ENCODE peak calls at places on chromosomes 4 and X, in nine cellular contexts. One of them, this sample, is unnamed.

GRCh38 chr4:3252831-3253641 is 4.1 kb downstream of the MSANTD1 start:
- DNase-seq in hepatocyte: no peak
- DNase-seq in neural progenitor cell: no peak
- DNase-seq in pancreas: peak; percentile 68
- DNase-seq in CD4-positive, alpha-beta memory T cell: no peak
- DNase-seq in heart right ventricle: no peak
- DNase-seq in CD8-positive, alpha-beta T cell: no peak
- DNase-seq in IMR-90: no peak
- DNase-seq in SK-N-SH: no peak
- DNase-seq in this sample: no peak

GRCh38 chr4:184343400-184344177 is 125.9 kb upstream of the ENPP6 start:
- DNase-seq in pancreas: no peak
- DNase-seq in heart right ventricle: peak; percentile 84
- DNase-seq in neural progenitor cell: peak; percentile 87
- DNase-seq in SK-N-SH: peak; percentile 85
- DNase-seq in CD4-positive, alpha-beta memory T cell: peak; percentile 33
- DNase-seq in CD8-positive, alpha-beta T cell: peak; percentile 36
- DNase-seq in IMR-90: peak; percentile 75
- DNase-seq in hepatocyte: peak; percentile 84
- DNase-seq in this sample: peak; percentile 78

GRCh38 chrX:104195013-104195412 is 28.8 kb downstream of the FAM199X start:
- DNase-seq in CD8-positive, alpha-beta T cell: no peak
- DNase-seq in heart right ventricle: no peak
- DNase-seq in SK-N-SH: no peak
- DNase-seq in IMR-90: no peak
- DNase-seq in neural progenitor cell: no peak
- DNase-seq in CD4-positive, alpha-beta memory T cell: no peak
- DNase-seq in pancreas: no peak
- DNase-seq in hepatocyte: no peak
- DNase-seq in this sample: no peak

GRCh38 chr4:52051615-52052474 is 741 bp downstream of the SPATA18 start:
- DNase-seq in CD8-positive, alpha-beta T cell: no peak
- DNase-seq in IMR-90: peak; percentile 89
- DNase-seq in pancreas: peak; percentile 72
- DNase-seq in SK-N-SH: peak; percentile 75
- DNase-seq in hepatocyte: peak; percentile 90
- DNase-seq in heart right ventricle: peak; percentile 76
- DNase-seq in CD4-positive, alpha-beta memory T cell: no peak
- DNase-seq in neural progenitor cell: peak; percentile 94
- DNase-seq in this sample: peak; percentile 24

GRCh38 chrX:132490086-132490419 is 1.2 kb upstream of the MBNL3 start:
- DNase-seq in CD8-positive, alpha-beta T cell: no peak
- DNase-seq in SK-N-SH: no peak
- DNase-seq in CD4-positive, alpha-beta memory T cell: no peak
- DNase-seq in heart right ventricle: no peak
- DNase-seq in neural progenitor cell: peak; percentile 6
- DNase-seq in IMR-90: no peak
- DNase-seq in pancreas: peak; percentile 26
- DNase-seq in hepatocyte: no peak
- DNase-seq in this sample: peak; percentile 26

GRCh38 chrX:30156009-30156408 is 59.4 kb upstream of the MAGEB2 start:
- DNase-seq in CD4-positive, alpha-beta memory T cell: no peak
- DNase-seq in heart right ventricle: no peak
- DNase-seq in hepatocyte: no peak
- DNase-seq in IMR-90: no peak
- DNase-seq in SK-N-SH: no peak
- DNase-seq in CD8-positive, alpha-beta T cell: no peak
- DNase-seq in pancreas: no peak
- DNase-seq in neural progenitor cell: no peak
- DNase-seq in this sample: no peak

GRCh38 chrX:67784712-67785111 is 240.9 kb downstream of the AR start:
- DNase-seq in IMR-90: no peak
- DNase-seq in SK-N-SH: no peak
- DNase-seq in heart right ventricle: no peak
- DNase-seq in neural progenitor cell: no peak
- DNase-seq in pancreas: no peak
- DNase-seq in CD8-positive, alpha-beta T cell: no peak
- DNase-seq in hepatocyte: no peak
- DNase-seq in CD4-positive, alpha-beta memory T cell: no peak
- DNase-seq in this sample: no peak

GRCh38 chr4:106002979-106003378 is 107.7 kb downstream of the NPNT start:
- DNase-seq in neural progenitor cell: no peak
- DNase-seq in pancreas: no peak
- DNase-seq in CD4-positive, alpha-beta memory T cell: no peak
- DNase-seq in CD8-positive, alpha-beta T cell: no peak
- DNase-seq in SK-N-SH: no peak
- DNase-seq in hepatocyte: no peak
- DNase-seq in heart right ventricle: no peak
- DNase-seq in IMR-90: no peak
- DNase-seq in this sample: no peak

GRCh38 chrX:131621650-131622049 is 77.8 kb downstream of the OR13H1 start:
- DNase-seq in IMR-90: no peak
- DNase-seq in CD4-positive, alpha-beta memory T cell: no peak
- DNase-seq in CD8-positive, alpha-beta T cell: no peak
- DNase-seq in hepatocyte: no peak
- DNase-seq in heart right ventricle: no peak
- DNase-seq in neural progenitor cell: no peak
- DNase-seq in pancreas: no peak
- DNase-seq in SK-N-SH: no peak
- DNase-seq in this sample: no peak

GRCh38 chr4:14771091-14771490 is 231.2 kb upstream of the CPEB2 start:
- DNase-seq in IMR-90: no peak
- DNase-seq in pancreas: no peak
- DNase-seq in CD4-positive, alpha-beta memory T cell: no peak
- DNase-seq in neural progenitor cell: no peak
- DNase-seq in CD8-positive, alpha-beta T cell: no peak
- DNase-seq in SK-N-SH: no peak
- DNase-seq in hepatocyte: no peak
- DNase-seq in heart right ventricle: no peak
- DNase-seq in this sample: no peak

GRCh38 chrX:38142598-38142997 is 78.1 kb downstream of the SRPX start:
- DNase-seq in IMR-90: peak; percentile 43
- DNase-seq in pancreas: no peak
- DNase-seq in neural progenitor cell: no peak
- DNase-seq in CD4-positive, alpha-beta memory T cell: no peak
- DNase-seq in CD8-positive, alpha-beta T cell: no peak
- DNase-seq in heart right ventricle: no peak
- DNase-seq in SK-N-SH: no peak
- DNase-seq in hepatocyte: no peak
- DNase-seq in this sample: no peak

GRCh38 chr4:98222306-98222705 is 38.9 kb upstream of the RAP1GDS1 start:
- DNase-seq in IMR-90: no peak
- DNase-seq in pancreas: no peak
- DNase-seq in heart right ventricle: no peak
- DNase-seq in CD4-positive, alpha-beta memory T cell: no peak
- DNase-seq in hepatocyte: no peak
- DNase-seq in neural progenitor cell: no peak
- DNase-seq in SK-N-SH: no peak
- DNase-seq in CD8-positive, alpha-beta T cell: no peak
- DNase-seq in this sample: peak; percentile 11

GRCh38 chrX:135396566-135396965 is 25.2 kb upstream of the SMIM10L2A start:
- DNase-seq in hepatocyte: no peak
- DNase-seq in IMR-90: no peak
- DNase-seq in neural progenitor cell: no peak
- DNase-seq in heart right ventricle: no peak
- DNase-seq in pancreas: no peak
- DNase-seq in CD4-positive, alpha-beta memory T cell: no peak
- DNase-seq in SK-N-SH: no peak
- DNase-seq in CD8-positive, alpha-beta T cell: no peak
- DNase-seq in this sample: no peak

GRCh38 chrX:6813836-6814370 is 279.0 kb upstream of the VCX3A start:
- DNase-seq in pancreas: no peak
- DNase-seq in neural progenitor cell: peak; percentile 52
- DNase-seq in CD8-positive, alpha-beta T cell: no peak
- DNase-seq in heart right ventricle: no peak
- DNase-seq in IMR-90: no peak
- DNase-seq in CD4-positive, alpha-beta memory T cell: no peak
- DNase-seq in SK-N-SH: no peak
- DNase-seq in hepatocyte: no peak
- DNase-seq in this sample: no peak
- H3K4me3 ChIP-seq in pancreas: no peak overlapping the region
- H3K4me3 ChIP-seq in neural progenitor cell: no peak overlapping the region
- H3K4me3 ChIP-seq in CD8-positive, alpha-beta T cell: no peak overlapping the region
- H3K4me3 ChIP-seq in heart right ventricle: no peak overlapping the region
- H3K4me3 ChIP-seq in IMR-90: no peak overlapping the region
- H3K4me3 ChIP-seq in CD4-positive, alpha-beta memory T cell: no peak overlapping the region
- H3K4me3 ChIP-seq in SK-N-SH: no peak overlapping the region
- H3K4me3 ChIP-seq in hepatocyte: no peak overlapping the region
- H3K4me3 ChIP-seq in this sample: no peak overlapping the region

DNA sequence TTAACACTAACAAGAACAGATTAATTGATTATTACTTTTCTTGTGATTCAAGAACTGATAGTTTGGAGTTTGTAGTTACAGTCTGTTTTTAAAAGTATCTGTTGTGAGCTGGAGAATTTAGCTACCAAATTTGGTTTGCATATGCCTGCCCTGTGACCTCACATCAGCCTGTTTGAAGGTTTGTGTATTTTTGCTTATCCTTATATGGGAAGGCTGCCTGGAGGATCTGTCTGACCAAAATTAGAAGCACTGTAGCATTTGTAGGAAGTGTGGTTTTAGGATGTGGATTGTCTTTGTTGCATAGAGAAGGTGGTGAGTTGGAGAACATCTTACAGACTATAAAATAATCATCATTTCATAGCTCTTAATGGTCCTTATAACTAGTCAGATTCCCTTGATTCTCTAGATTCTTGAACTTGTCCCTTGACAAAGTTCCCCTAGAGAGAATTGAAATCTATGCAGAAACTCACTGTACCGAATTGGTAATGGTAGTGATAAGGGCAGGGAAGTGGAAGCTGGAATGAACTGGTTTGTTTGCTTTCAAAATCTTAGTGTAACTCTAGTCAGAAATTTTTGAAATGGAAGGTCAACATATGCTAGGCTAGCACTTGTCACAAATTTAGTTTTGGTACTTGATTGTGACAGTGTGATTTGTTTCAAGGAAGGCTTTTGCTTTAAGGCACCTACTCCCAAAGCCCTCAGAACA is 57.3 kb downstream of the SH3BGRL start:
- DNase-seq in pancreas: no peak
- DNase-seq in heart right ventricle: peak; percentile 4
- DNase-seq in SK-N-SH: no peak
- DNase-seq in neural progenitor cell: no peak
- DNase-seq in IMR-90: peak; percentile 67
- DNase-seq in hepatocyte: no peak
- DNase-seq in CD4-positive, alpha-beta memory T cell: no peak
- DNase-seq in CD8-positive, alpha-beta T cell: no peak
- DNase-seq in this sample: no peak
- H3K4me1 ChIP-seq in pancreas: no peaks in the 10 kb centered on the region
- H3K4me1 ChIP-seq in heart right ventricle: no peaks in the 10 kb centered on the region
- H3K4me1 ChIP-seq in SK-N-SH: no peaks in the 10 kb centered on the region
- H3K4me1 ChIP-seq in neural progenitor cell: no peaks in the 10 kb centered on the region
- H3K4me1 ChIP-seq in IMR-90: peaks cover 2% of the 10 kb centered on the region
- H3K4me1 ChIP-seq in hepatocyte: peaks cover 5% of the 10 kb centered on the region
- H3K4me1 ChIP-seq in CD4-positive, alpha-beta memory T cell: no peaks in the 10 kb centered on the region
- H3K4me1 ChIP-seq in CD8-positive, alpha-beta T cell: peaks cover 7% of the 10 kb centered on the region
- H3K4me1 ChIP-seq in this sample: peaks cover 68% of the 10 kb centered on the region

GRCh38 chr4:1784395-1784788 is 8.7 kb upstream of the FGFR3 start:
- DNase-seq in SK-N-SH: no peak
- DNase-seq in CD4-positive, alpha-beta memory T cell: no peak
- DNase-seq in hepatocyte: no peak
- DNase-seq in heart right ventricle: no peak
- DNase-seq in pancreas: no peak
- DNase-seq in CD8-positive, alpha-beta T cell: no peak
- DNase-seq in neural progenitor cell: no peak
- DNase-seq in IMR-90: no peak
- DNase-seq in this sample: no peak

GRCh38 chr4:1786544-1787362 is 6.3 kb upstream of the FGFR3 start:
- DNase-seq in SK-N-SH: no peak
- DNase-seq in heart right ventricle: no peak
- DNase-seq in neural progenitor cell: no peak
- DNase-seq in CD4-positive, alpha-beta memory T cell: no peak
- DNase-seq in IMR-90: no peak
- DNase-seq in pancreas: no peak
- DNase-seq in hepatocyte: no peak
- DNase-seq in CD8-positive, alpha-beta T cell: no peak
- DNase-seq in this sample: no peak

GRCh38 chr4:1783970-1784369 is 9.1 kb upstream of the FGFR3 start:
- DNase-seq in SK-N-SH: no peak
- DNase-seq in pancreas: no peak
- DNase-seq in hepatocyte: no peak
- DNase-seq in IMR-90: no peak
- DNase-seq in CD4-positive, alpha-beta memory T cell: no peak
- DNase-seq in CD8-positive, alpha-beta T cell: no peak
- DNase-seq in heart right ventricle: no peak
- DNase-seq in neural progenitor cell: no peak
- DNase-seq in this sample: no peak

GRCh38 chr4:1785592-1785991 is 7.5 kb upstream of the FGFR3 start:
- DNase-seq in hepatocyte: no peak
- DNase-seq in CD4-positive, alpha-beta memory T cell: no peak
- DNase-seq in SK-N-SH: no peak
- DNase-seq in CD8-positive, alpha-beta T cell: no peak
- DNase-seq in IMR-90: no peak
- DNase-seq in heart right ventricle: no peak
- DNase-seq in pancreas: no peak
- DNase-seq in neural progenitor cell: no peak
- DNase-seq in this sample: no peak

GRCh38 chr4:1784789-1785591 is 8.1 kb upstream of the FGFR3 start:
- DNase-seq in hepatocyte: peak; percentile 60
- DNase-seq in SK-N-SH: peak; percentile 90
- DNase-seq in CD4-positive, alpha-beta memory T cell: no peak
- DNase-seq in neural progenitor cell: no peak
- DNase-seq in IMR-90: no peak
- DNase-seq in CD8-positive, alpha-beta T cell: no peak
- DNase-seq in heart right ventricle: peak; percentile 51
- DNase-seq in pancreas: no peak
- DNase-seq in this sample: no peak
- H3K9me3 ChIP-seq in hepatocyte: no peaks in the 10 kb centered on the region
- H3K9me3 ChIP-seq in SK-N-SH: no peaks in the 10 kb centered on the region
- H3K9me3 ChIP-seq in CD4-positive, alpha-beta memory T cell: no peaks in the 10 kb centered on the region
- H3K9me3 ChIP-seq in neural progenitor cell: no peaks in the 10 kb centered on the region
- H3K9me3 ChIP-seq in IMR-90: no peaks in the 10 kb centered on the region
- H3K9me3 ChIP-seq in CD8-positive, alpha-beta T cell: no peaks in the 10 kb centered on the region
- H3K9me3 ChIP-seq in heart right ventricle: no peaks in the 10 kb centered on the region
- H3K9me3 ChIP-seq in pancreas: no peaks in the 10 kb centered on the region
- H3K9me3 ChIP-seq in this sample: no peaks in the 10 kb centered on the region

GRCh38 chrX:71302461-71303213 is 1.1 kb downstream of the ITGB1BP2 start:
- DNase-seq in neural progenitor cell: no peak
- DNase-seq in IMR-90: peak; percentile 24
- DNase-seq in pancreas: no peak
- DNase-seq in heart right ventricle: no peak
- DNase-seq in CD8-positive, alpha-beta T cell: no peak
- DNase-seq in hepatocyte: no peak
- DNase-seq in CD4-positive, alpha-beta memory T cell: no peak
- DNase-seq in SK-N-SH: no peak
- DNase-seq in this sample: no peak
- H3K4me3 ChIP-seq in neural progenitor cell: no peak overlapping the region
- H3K4me3 ChIP-seq in IMR-90: no peak overlapping the region
- H3K4me3 ChIP-seq in pancreas: no peak overlapping the region
- H3K4me3 ChIP-seq in heart right ventricle: peak overlapping the region; percentile 26
- H3K4me3 ChIP-seq in CD8-positive, alpha-beta T cell: no peak overlapping the region
- H3K4me3 ChIP-seq in hepatocyte: no peak overlapping the region
- H3K4me3 ChIP-seq in CD4-positive, alpha-beta memory T cell: no peak overlapping the region
- H3K4me3 ChIP-seq in SK-N-SH: no peak overlapping the region
- H3K4me3 ChIP-seq in this sample: no peak overlapping the region

DNA sequence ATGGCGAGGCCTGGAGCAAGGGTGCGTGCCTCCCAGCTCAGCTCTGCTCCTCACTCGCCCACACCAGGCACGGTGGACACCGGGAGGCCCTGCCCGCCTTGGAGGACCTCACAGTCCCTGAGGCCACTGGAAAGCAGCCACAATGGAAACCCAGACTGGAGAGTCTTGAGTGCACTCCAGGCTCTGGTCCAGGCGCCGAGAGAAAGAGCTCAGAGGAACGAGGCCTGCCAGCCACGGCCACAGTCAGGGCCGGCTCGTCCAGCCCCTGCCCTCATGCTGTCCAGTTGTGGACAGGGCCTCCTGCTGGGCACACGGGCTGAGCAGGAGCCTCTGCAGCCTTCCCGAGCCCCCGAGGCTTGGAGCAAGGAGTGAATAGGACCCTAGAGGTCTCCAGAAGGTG is 53.3 kb upstream of the GRPEL1 start:
- DNase-seq in IMR-90: no peak
- DNase-seq in neural progenitor cell: no peak
- DNase-seq in pancreas: peak; percentile 41
- DNase-seq in heart right ventricle: no peak
- DNase-seq in hepatocyte: no peak
- DNase-seq in CD4-positive, alpha-beta memory T cell: no peak
- DNase-seq in SK-N-SH: no peak
- DNase-seq in CD8-positive, alpha-beta T cell: no peak
- DNase-seq in this sample: no peak
- H3K4me1 ChIP-seq in IMR-90: peaks cover 4% of the 10 kb centered on the region
- H3K4me1 ChIP-seq in neural progenitor cell: no peaks in the 10 kb centered on the region
- H3K4me1 ChIP-seq in pancreas: no peaks in the 10 kb centered on the region
- H3K4me1 ChIP-seq in heart right ventricle: no peaks in the 10 kb centered on the region
- H3K4me1 ChIP-seq in hepatocyte: peaks cover 5% of the 10 kb centered on the region
- H3K4me1 ChIP-seq in CD4-positive, alpha-beta memory T cell: no peaks in the 10 kb centered on the region
- H3K4me1 ChIP-seq in SK-N-SH: no peaks in the 10 kb centered on the region
- H3K4me1 ChIP-seq in CD8-positive, alpha-beta T cell: no peaks in the 10 kb centered on the region
- H3K4me1 ChIP-seq in this sample: no peaks in the 10 kb centered on the region